ENCODE peak calls at places on chromosomes 6 and 20, in nine cellular contexts. K is colonic mucosa; Q is pancreas; A is fibroblast of lung; H is psoas muscle; E is H9; W is right cardiac atrium; V is stomach; M is CD8-positive, alpha-beta memory T cell. D is an unnamed sample.

GRCh38 chr6:36753671-36754485 is 56.3 kb downstream of the RAB44 start:
- DNase-seq in E (no peak), H (no peak), A (no peak), K (no peak), W (no peak), V (no peak), M (no peak), Q (no peak), D (no peak)

GRCh38 chr20:11144114-11144513 is 470.3 kb upstream of the JAG1 start:
- DNase-seq in W (no peak), H (no peak), E (no peak), Q (no peak), M (no peak), A (peak; percentile 90), V (no peak), K (no peak), D (no peak)

GRCh38 chr6:168584671-168585070 is 143.7 kb downstream of the SMOC2 start:
- DNase-seq in V (no peak), A (no peak), H (no peak), E (no peak), K (no peak), Q (no peak), W (no peak), M (no peak), D (no peak)

GRCh38 chr6:161476711-161477110 is 202.8 kb upstream of the AGPAT4 start:
- DNase-seq in H (peak; percentile 28), A (no peak), V (no peak), M (no peak), W (no peak), E (no peak), K (no peak), Q (no peak), D (no peak)

GRCh38 chr6:30685157-30685976 is 1.1 kb downstream of the PPP1R18 start:
- DNase-seq in H (no peak), W (peak; percentile 41), M (peak; percentile 27), E (no peak), A (peak; percentile 34), K (no peak), Q (no peak), V (no peak), D (no peak)

GRCh38 chr6:136114661-136115060 is 135.4 kb downstream of the MTFR2 start:
- DNase-seq in H (no peak), A (no peak), E (no peak), M (no peak), Q (no peak), K (no peak), W (peak; percentile 30), V (peak; percentile 61), D (no peak)

GRCh38 chr6:138988469-138988834 is 399 bp upstream of the REPS1 start:
- DNase-seq in H (no peak), W (no peak), V (no peak), E (no peak), M (no peak), Q (no peak), K (no peak), A (peak; percentile 33), D (no peak)

GRCh38 chr6:25311251-25311910 is 32.2 kb downstream of the CARMIL1 start:
- DNase-seq in Q (no peak), A (peak; percentile 54), H (no peak), M (no peak), E (no peak), K (peak; percentile 32), V (no peak), W (no peak), D (no peak)

GRCh38 chr20:57435498-57436222 is 44.5 kb downstream of the RBM38 start:
- DNase-seq in E (peak; percentile 62), K (peak; percentile 79), Q (peak; percentile 79), W (peak; percentile 66), M (peak; percentile 47), V (peak; percentile 82), H (peak; percentile 85), A (no peak), D (peak; percentile 100)

GRCh38 chr20:44021900-44022299 is 107.2 kb downstream of the TOX2 start:
- DNase-seq in V (no peak), Q (no peak), K (no peak), M (no peak), E (no peak), H (no peak), W (no peak), A (no peak), D (no peak)

GRCh38 chr6:87684895-87685654 is 17.0 kb downstream of the AKIRIN2 start:
- DNase-seq in Q (no peak), W (no peak), H (no peak), K (no peak), A (peak; percentile 62), E (no peak), V (no peak), M (no peak), D (no peak)
- H3K4me1 ChIP-seq in Q (peaks cover 3% of the 10 kb centered on the region), W (peaks cover 4% of the 10 kb centered on the region), H (peaks cover 74% of the 10 kb centered on the region), K (no peaks in the 10 kb centered on the region), A (peaks cover 7% of the 10 kb centered on the region), E (no peaks in the 10 kb centered on the region), V (peaks cover 11% of the 10 kb centered on the region), M (peaks cover 14% of the 10 kb centered on the region), D (no peaks in the 10 kb centered on the region)

GRCh38 chr20:31780839-31781238 is 38.3 kb upstream of the MYLK2 start:
- DNase-seq in K (no peak), W (no peak), M (no peak), H (no peak), E (no peak), A (no peak), Q (no peak), V (no peak), D (no peak)
- H3K27ac ChIP-seq in K (no peak overlapping the region), W (no peak overlapping the region), M (no peak overlapping the region), H (no peak overlapping the region), E (no peak overlapping the region), A (no peak overlapping the region), Q (no peak overlapping the region), V (no peak overlapping the region), D (no peak overlapping the region)

DNA sequence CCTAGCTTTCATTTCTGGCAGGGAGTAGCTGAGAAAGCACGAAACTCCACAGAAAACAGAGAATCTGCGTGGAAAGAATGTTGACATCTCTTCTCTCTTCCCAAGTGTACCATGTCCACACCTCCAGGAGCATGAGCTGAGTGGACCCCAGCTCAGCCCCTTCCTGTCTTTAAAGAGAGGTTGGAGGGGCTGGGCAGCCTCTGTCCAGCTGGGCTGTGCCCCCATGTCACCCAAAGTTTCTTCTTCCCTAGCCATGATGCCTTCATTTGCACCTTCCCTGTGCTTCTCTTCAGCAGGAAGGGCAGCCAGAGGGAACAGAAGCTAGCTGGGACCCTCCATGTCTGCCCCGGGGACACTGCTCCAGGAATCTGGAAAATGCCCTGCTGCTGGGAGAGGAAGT is 655.0 kb upstream of the DEFB115 start:
- DNase-seq in M (no peak), Q (no peak), K (no peak), A (no peak), V (no peak), H (no peak), W (no peak), E (no peak), D (no peak)
- H3K9me3 ChIP-seq in M (no peaks in the 10 kb centered on the region), Q (no peaks in the 10 kb centered on the region), K (no peaks in the 10 kb centered on the region), A (no peaks in the 10 kb centered on the region), V (peaks cover under 1% of the 10 kb centered on the region), H (peaks cover 10% of the 10 kb centered on the region), W (no peaks in the 10 kb centered on the region), E (peaks cover 95% of the 10 kb centered on the region), D (peaks cover 2% of the 10 kb centered on the region)

GRCh38 chr20:46402236-46402886 is 4.1 kb downstream of the ELMO2 start:
- DNase-seq in Q (no peak), H (no peak), W (no peak), A (peak; percentile 46), E (no peak), K (no peak), V (no peak), M (no peak), D (no peak)
- H3K4me1 ChIP-seq in Q (peaks cover 73% of the 10 kb centered on the region), H (peaks cover 62% of the 10 kb centered on the region), W (peaks cover 18% of the 10 kb centered on the region), A (peaks cover 17% of the 10 kb centered on the region), E (peaks cover 9% of the 10 kb centered on the region), K (peaks cover 28% of the 10 kb centered on the region), V (peaks cover 72% of the 10 kb centered on the region), M (peaks cover 75% of the 10 kb centered on the region), D (peaks cover 15% of the 10 kb centered on the region)

D was measured in SJCRH30.